ENCODE peak calls at places on chromosomes 4 and X, in five cellular contexts. E, N, T, G and W are unnamed samples.

GRCh38 chr4:146113171-146113570 is 62.3 kb upstream of the LSM6 start:
- DNase-seq in N (no peak), E (no peak), G (no peak), T (no peak), W (no peak)

GRCh38 chr4:81502561-81502960 is 30.9 kb upstream of the RASGEF1B start:
- DNase-seq in N (no peak), T (no peak), E (no peak), G (no peak), W (no peak)

GRCh38 chr4:53943345-53944085 is 120.9 kb downstream of the CHIC2 start:
- DNase-seq in G (no peak), N (no peak), T (peak), E (no peak), W (no peak)

GRCh38 chrX:117397846-117398245 is 718.8 kb downstream of the KLHL13 start:
- DNase-seq in N (no peak), G (no peak), T (no peak), E (no peak), W (no peak)

GRCh38 chrX:32987139-32987538 is 224.2 kb downstream of the DMD start:
- DNase-seq in T (no peak), G (no peak), E (no peak), N (no peak), W (no peak)

GRCh38 chrX:94831364-94831763 is 1157.4 kb downstream of the FAM133A start:
- DNase-seq in G (no peak), N (no peak), E (no peak), T (peak), W (no peak)

GRCh38 chr4:174739576-174739975 is 89.5 kb downstream of the GLRA3 start:
- DNase-seq in N (no peak), T (no peak), G (no peak), E (no peak), W (no peak)

GRCh38 chrX:102739642-102740041 is 19.1 kb downstream of the GPRASP3 start:
- DNase-seq in G (no peak), T (no peak), N (no peak), E (no peak), W (no peak)

GRCh38 chrX:107118322-107119147 is at the start of gene RBM41:
- DNase-seq in N (peak), E (peak), G (peak), T (peak), W (peak)

GRCh38 chr4:155679343-155679742 is 12.7 kb downstream of the GUCY1A1 start:
- DNase-seq in N (no peak), G (no peak), E (no peak), T (no peak), W (no peak)

GRCh38 chr4:78057600-78058560 is 757 bp downstream of the FRAS1 start:
- DNase-seq in E (peak), N (peak), G (peak), T (peak), W (no peak)

GRCh38 chr4:75497133-75497532 is 17.1 kb downstream of the RCHY1 start:
- DNase-seq in E (no peak), G (no peak), N (no peak), T (no peak), W (no peak)

GRCh38 chr4:25813705-25814104 is 49.1 kb downstream of the SEL1L3 start:
- DNase-seq in G (no peak), T (peak), N (no peak), E (no peak), W (no peak)

GRCh38 chrX:29082558-29082957 is 495.3 kb downstream of the IL1RAPL1 start:
- DNase-seq in T (no peak), G (no peak), E (no peak), N (no peak), W (no peak)

GRCh38 chrX:135433531-135434257 is 11.9 kb downstream of the SMIM10L2A start:
- DNase-seq in E (no peak), G (no peak), T (no peak), N (no peak), W (no peak)

GRCh38 chr4:38583102-38583501 is 80.9 kb upstream of the KLF3 start:
- DNase-seq in G (no peak), N (no peak), T (no peak), E (no peak), W (no peak)

GRCh38 chr4:186939766-186940165 is 216.1 kb upstream of the FAT1 start:
- DNase-seq in G (no peak), N (no peak), T (no peak), E (no peak), W (no peak)

GRCh38 chrX:148270499-148270898 is 229.9 kb upstream of the AFF2 start:
- DNase-seq in G (no peak), E (no peak), N (no peak), T (no peak), W (no peak)

GRCh38 chr4:288891-289290 is 16.4 kb downstream of the ZNF732 start:
- DNase-seq in G (no peak), T (no peak), N (no peak), E (no peak), W (peak)

GRCh38 chrX:42530027-42530426 is 247.9 kb downstream of the PPP1R2C start:
- DNase-seq in E (no peak), T (peak), G (no peak), N (no peak), W (no peak)

GRCh38 chr4:99208719-99209075 is 10.3 kb downstream of the ADH6 start:
- DNase-seq in E (no peak), N (no peak), T (no peak), G (no peak), W (no peak)

GRCh38 chr4:177855543-177856197 is 413.4 kb upstream of the AGA start:
- DNase-seq in E (no peak), N (no peak), T (no peak), G (no peak), W (no peak)

GRCh38 chrX:148500428-148501120 is at the start of gene AFF2:
- DNase-seq in T (peak), N (peak), E (peak), G (no peak), W (no peak)

GRCh38 chr4:185682236-185682635 is 129.8 kb downstream of the SORBS2 start:
- DNase-seq in T (peak), N (no peak), G (no peak), E (no peak), W (no peak)

GRCh38 chr4:69224891-69225290 is 10.3 kb upstream of the UGT2B11 start:
- DNase-seq in N (no peak), G (no peak), T (no peak), E (no peak), W (no peak)

GRCh38 chr4:176376032-176376614 is 56.4 kb downstream of the SPCS3 start:
- DNase-seq in E (no peak), N (no peak), T (peak), G (no peak), W (no peak)

GRCh38 chrX:106415276-106415895 is 196.4 kb upstream of the RADX start:
- DNase-seq in E (no peak), T (peak), G (no peak), N (no peak), W (peak)

GRCh38 chrX:21940356-21940829 is at the start of gene SMS:
- DNase-seq in E (peak), N (peak), T (peak), G (peak), W (peak)

GRCh38 chr4:39134674-39135073 is 47.7 kb upstream of the WDR19 start:
- DNase-seq in T (no peak), E (no peak), N (no peak), G (no peak), W (no peak)

GRCh38 chr4:152961041-152961751 is 25.1 kb downstream of the FHDC1 start:
- DNase-seq in E (no peak), G (no peak), T (no peak), N (no peak), W (no peak)

GRCh38 chr4:122129061-122129460 is 23.1 kb upstream of the BLTP1 start:
- DNase-seq in T (no peak), E (no peak), N (no peak), G (no peak), W (no peak)

GRCh38 chrX:153421856-153422255 is 10.6 kb downstream of the ZFP92 start:
- DNase-seq in T (no peak), G (no peak), E (no peak), N (no peak), W (no peak)

GRCh38 chr4:71004281-71004851 is 10.9 kb downstream of the DCK start:
- DNase-seq in G (no peak), E (no peak), N (peak), T (no peak), W (no peak)

GRCh38 chrX:155009994-155010472 is 12.5 kb downstream of the F8 start:
- DNase-seq in G (no peak), N (no peak), E (no peak), T (no peak), W (no peak)

GRCh38 chr4:25814323-25814722 is 48.5 kb downstream of the SEL1L3 start:
- DNase-seq in T (peak), E (peak), N (no peak), G (no peak), W (no peak)

GRCh38 chr4:17273047-17273446 is 238.8 kb downstream of the QDPR start:
- DNase-seq in E (no peak), N (no peak), G (no peak), T (no peak), W (no peak)

GRCh38 chr4:7739918-7740865 is 199.5 kb downstream of the AFAP1 start:
- DNase-seq in T (no peak), G (no peak), E (peak), N (no peak), W (no peak)